ENCODE peak calls at places on chromosome 16, in nine cellular contexts. J is body of pancreas; S is thoracic aorta; O is cardiac muscle cell; Q is adrenal gland; Y is psoas muscle; D is CD4-positive, CD25-positive, alpha-beta regulatory T cell; I is heart left ventricle; X is right atrium auricular region. B is an unnamed sample. For H3K4me1 and H3K9me3, the result is how much of the 10 kb centered on the place peaks cover.

GRCh38 chr16:70430667-70431536 is 8.0 kb downstream of the ST3GAL2 start:
- DNase-seq in J (peak), S (no peak), O (no peak), Q (no peak), Y (no peak), D (peak), I (no peak), X (no peak), B (no peak)

GRCh38 chr16:80507538-80507937 is 33.3 kb upstream of the DYNLRB2 start:
- DNase-seq in J (peak), S (no peak), O (no peak), Q (peak), Y (peak), D (no peak), I (no peak), X (no peak), B (no peak)

GRCh38 chr16:51825740-51826139 is 674.7 kb upstream of the SALL1 start:
- DNase-seq in J (no peak), S (no peak), O (no peak), Q (no peak), Y (no peak), D (no peak), I (no peak), X (no peak), B (no peak)

GRCh38 chr16:4273858-4274291 is 1.1 kb upstream of the TFAP4 start:
- DNase-seq in J (peak), S (no peak), O (peak), Q (no peak), Y (peak), D (peak), I (peak), X (peak), B (no peak)

GRCh38 chr16:26665166-26665939 is 401.4 kb upstream of the C16orf82 start:
- DNase-seq in J (no peak), S (no peak), O (no peak), Q (no peak), Y (no peak), D (no peak), I (no peak), X (no peak), B (no peak)

GRCh38 chr16:67277294-67277998 is 1.9 kb upstream of the PLEKHG4 start:
- DNase-seq in J (peak), S (peak), O (peak), Q (peak), Y (peak), D (no peak), I (peak), X (peak), B (peak)

GRCh38 chr16:24075929-24076716 is 180.0 kb upstream of the CACNG3 start:
- DNase-seq in J (no peak), S (no peak), O (no peak), Q (no peak), Y (no peak), D (no peak), I (no peak), X (peak), B (no peak)

GRCh38 chr16:90046122-90046970 is 27.1 kb upstream of the DBNDD1 start:
- DNase-seq in J (no peak), S (no peak), O (no peak), Q (peak), Y (no peak), D (no peak), I (no peak), X (no peak), B (no peak)

GRCh38 chr16:14042706-14043105 is 28.4 kb upstream of the MRTFB start:
- DNase-seq in J (peak), S (no peak), O (peak), Q (no peak), Y (no peak), D (no peak), I (no peak), X (no peak), B (no peak)

GRCh38 chr16:12613131-12613991 is 190.3 kb downstream of the CPPED1 start:
- DNase-seq in J (no peak), S (no peak), O (no peak), Q (no peak), Y (no peak), D (no peak), I (no peak), X (no peak), B (no peak)

GRCh38 chr16:89115216-89115949 is 21.7 kb downstream of the ACSF3 start:
- DNase-seq in J (peak), S (no peak), O (peak), Q (peak), Y (peak), D (peak), I (peak), X (peak), B (peak)

GRCh38 chr16:21023509-21024202 is 123.1 kb downstream of the LYRM1 start:
- DNase-seq in J (no peak), S (no peak), O (peak), Q (no peak), Y (no peak), D (no peak), I (no peak), X (peak), B (no peak)

GRCh38 chr16:22373662-22374310 is 633 bp downstream of the CDR2 start:
- DNase-seq in J (peak), S (no peak), O (no peak), Q (peak), Y (peak), D (peak), I (peak), X (peak), B (no peak)

GRCh38 chr16:13439766-13440165 is 480.2 kb upstream of the ERCC4 start:
- DNase-seq in J (no peak), S (no peak), O (no peak), Q (no peak), Y (no peak), D (no peak), I (no peak), X (no peak), B (no peak)

GRCh38 chr16:4345439-4346204 is 5.5 kb downstream of the PAM16 start:
- DNase-seq in J (peak), S (no peak), O (no peak), Q (peak), Y (no peak), D (no peak), I (no peak), X (no peak), B (no peak)

GRCh38 chr16:81641403-81642106 is 137.5 kb upstream of the PLCG2 start:
- DNase-seq in J (peak), S (no peak), O (no peak), Q (peak), Y (no peak), D (no peak), I (peak), X (no peak), B (no peak)

GRCh38 chr16:3171181-3171854 is 16.7 kb upstream of the OR1F1 start:
- DNase-seq in J (no peak), S (no peak), O (no peak), Q (no peak), Y (no peak), D (peak), I (no peak), X (no peak), B (no peak)

GRCh38 chr16:68446941-68447675 is 1.2 kb downstream of the SMPD3 start:
- DNase-seq in J (no peak), S (no peak), O (no peak), Q (no peak), Y (no peak), D (no peak), I (no peak), X (no peak), B (no peak)
- H3K4me1 ChIP-seq in J (under half), S (under half), O (under half), Q (under half), Y (under half), D (under half), I (under half), X (under half), B (under half)

GRCh38 chr16:68577352-68577853 is 38.3 kb downstream of the ZFP90 start:
- DNase-seq in J (no peak), S (no peak), O (no peak), Q (no peak), Y (no peak), D (no peak), I (no peak), X (no peak), B (no peak)
- H3K9me3 ChIP-seq in J (under half), S (half or more), O (under half), Q (under half), Y (half or more), D (half or more), I (half or more), X (under half), B (under half)

GRCh38 chr16:1979271-1980025 is 1.8 kb downstream of the NOXO1 start:
- DNase-seq in J (peak), S (no peak), O (peak), Q (no peak), Y (no peak), D (no peak), I (no peak), X (no peak), B (peak)

GRCh38 chr16:1981972-1982574 is 804 bp upstream of the NOXO1 start:
- DNase-seq in J (peak), S (no peak), O (no peak), Q (no peak), Y (no peak), D (no peak), I (no peak), X (no peak), B (no peak)

GRCh38 chr16:1980026-1980769 is 1.1 kb downstream of the NOXO1 start:
- DNase-seq in J (no peak), S (no peak), O (no peak), Q (no peak), Y (no peak), D (no peak), I (peak), X (no peak), B (no peak)

GRCh38 chr16:1981398-1981836 is at the start of gene NOXO1:
- DNase-seq in J (no peak), S (no peak), O (no peak), Q (no peak), Y (no peak), D (no peak), I (no peak), X (no peak), B (no peak)

DNA sequence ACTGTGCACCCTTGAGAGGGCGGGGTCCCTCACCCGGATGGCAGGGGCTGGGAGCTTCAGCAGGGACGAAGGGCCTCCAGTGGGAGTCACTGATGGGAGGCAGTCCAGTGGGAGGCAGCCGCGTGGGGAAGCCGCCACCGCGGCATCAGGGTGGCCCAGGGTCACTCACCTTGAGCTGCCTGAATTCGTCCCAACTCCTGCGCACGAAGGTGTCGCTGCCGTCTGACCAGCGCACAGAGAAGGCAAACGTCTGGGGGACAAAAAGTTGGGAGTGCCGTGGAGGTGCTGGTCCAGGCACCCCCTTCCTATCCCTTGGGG is 540 bp downstream of the NOXO1 start:
- DNase-seq in J (no peak), S (no peak), O (no peak), Q (no peak), Y (no peak), D (no peak), I (no peak), X (no peak), B (no peak)
- H3K27ac ChIP-seq in J (peak), S (no peak), O (no peak), Q (no peak), Y (no peak), D (no peak), I (no peak), X (no peak), B (no peak)

DNA sequence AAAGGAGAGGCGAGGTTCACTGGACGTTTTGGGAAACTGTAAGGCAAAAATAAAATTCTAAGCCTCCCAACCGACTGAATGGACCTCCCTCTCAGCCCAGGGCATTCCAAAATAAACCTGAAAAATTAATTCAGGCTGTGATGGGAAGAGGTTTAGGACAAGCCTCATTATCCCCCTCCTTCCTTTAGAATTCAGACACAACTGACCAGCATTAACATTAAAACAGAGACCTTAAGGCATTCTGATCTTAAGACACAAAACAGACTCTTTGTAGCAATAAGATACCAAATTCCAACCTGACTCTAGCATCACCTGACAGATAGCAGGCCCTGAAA is 298 bp upstream of the LDHD start:
- DNase-seq in J (no peak), S (no peak), O (no peak), Q (no peak), Y (no peak), D (no peak), I (no peak), X (no peak), B (no peak)
- H3K4me1 ChIP-seq in J (under half), S (under half), O (under half), Q (under half), Y (under half), D (under half), I (under half), X (under half), B (under half)

GRCh38 chr16:54538241-54538640 is 251.7 kb upstream of the IRX3 start:
- DNase-seq in J (no peak), S (no peak), O (no peak), Q (no peak), Y (no peak), D (no peak), I (no peak), X (no peak), B (no peak)

DNA sequence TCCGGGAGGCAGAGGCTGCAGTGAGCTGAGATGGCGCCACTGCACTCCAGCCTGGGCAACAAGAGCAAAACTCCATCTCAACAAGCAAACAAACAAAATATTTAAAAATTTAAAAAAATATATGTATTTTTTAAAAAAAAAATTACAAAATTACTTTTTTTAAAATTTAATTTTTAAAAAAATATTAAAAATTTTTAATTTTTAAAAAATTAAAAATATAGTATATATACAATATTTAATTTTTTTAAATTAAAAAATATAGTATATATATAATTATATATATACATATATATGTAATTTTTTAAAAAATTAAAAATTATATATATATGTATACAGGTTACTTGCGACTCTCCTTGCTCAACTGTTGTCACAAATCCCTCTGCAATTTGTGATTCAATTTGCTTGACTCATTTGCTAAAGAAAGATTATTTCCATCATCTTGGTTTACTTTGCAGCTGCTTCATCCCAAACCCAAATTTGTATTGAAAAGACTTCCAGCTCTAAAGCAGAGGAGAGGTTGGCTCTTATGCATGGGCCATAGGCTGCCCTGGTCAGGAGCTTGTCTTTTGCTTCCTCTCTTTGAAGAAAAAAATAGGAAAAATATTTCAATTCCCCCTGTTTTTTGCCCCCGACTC is 247.4 kb upstream of the IRX3 start:
- DNase-seq in J (no peak), S (no peak), O (no peak), Q (no peak), Y (no peak), D (no peak), I (no peak), X (no peak), B (no peak)
- H3K9me3 ChIP-seq in J (under half), S (under half), O (under half), Q (under half), Y (under half), D (under half), I (under half), X (under half), B (under half)

DNA sequence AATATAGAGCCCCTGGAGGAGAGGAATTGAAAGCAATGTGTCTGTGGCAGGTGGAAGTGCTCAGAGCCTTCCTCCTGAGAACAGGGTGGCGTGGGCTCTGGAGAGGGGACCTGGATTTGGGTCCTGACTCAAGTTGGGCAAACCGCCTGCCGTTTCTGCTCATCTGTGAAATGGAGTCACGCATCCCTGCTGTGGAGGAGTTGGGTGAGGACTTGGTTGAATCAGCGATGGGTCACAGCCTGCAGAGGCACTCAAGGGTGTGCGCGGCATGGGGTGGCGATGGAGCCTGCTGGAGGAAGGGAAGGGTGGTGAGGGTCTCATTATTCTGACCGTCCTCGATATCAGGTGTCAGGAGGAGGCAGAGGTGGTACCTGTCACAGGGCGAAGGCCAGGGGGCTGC is 3.1 kb downstream of the ADAD2 start:
- DNase-seq in J (no peak), S (no peak), O (no peak), Q (no peak), Y (no peak), D (no peak), I (no peak), X (no peak), B (no peak)
- H3K27ac ChIP-seq in J (no peak), S (no peak), O (no peak), Q (no peak), Y (no peak), D (no peak), I (no peak), X (no peak), B (no peak)

DNA sequence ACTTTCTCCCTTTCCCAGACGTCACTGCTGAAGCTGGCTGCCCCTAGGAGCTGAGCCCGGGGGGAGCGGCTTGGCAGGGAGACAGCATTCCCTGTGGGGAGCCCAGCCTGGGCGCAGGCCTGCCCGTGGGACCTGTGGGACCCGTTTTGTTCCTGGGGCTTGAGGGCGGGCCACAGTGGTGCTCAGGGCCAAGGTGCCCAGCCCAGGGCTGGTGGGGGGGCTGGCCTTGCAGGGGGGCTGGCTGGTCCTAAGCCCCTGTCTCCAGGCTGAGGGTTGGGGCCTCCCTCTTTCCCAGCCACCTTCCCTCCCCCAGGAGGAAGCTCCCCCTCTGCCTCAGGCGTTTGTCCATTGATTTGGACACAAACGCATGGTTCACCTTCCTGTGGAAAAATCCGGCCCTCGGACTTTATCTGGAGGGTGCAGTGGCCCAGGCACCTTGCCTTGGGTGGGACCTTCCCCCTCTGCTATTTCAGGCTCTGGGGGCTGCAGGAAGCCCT is 4.4 kb downstream of the NHERF2 start:
- DNase-seq in J (no peak), S (no peak), O (no peak), Q (peak), Y (peak), D (no peak), I (peak), X (no peak), B (no peak)
- H3K4me1 ChIP-seq in J (under half), S (half or more), O (under half), Q (half or more), Y (under half), D (under half), I (half or more), X (half or more), B (under half)

DNA sequence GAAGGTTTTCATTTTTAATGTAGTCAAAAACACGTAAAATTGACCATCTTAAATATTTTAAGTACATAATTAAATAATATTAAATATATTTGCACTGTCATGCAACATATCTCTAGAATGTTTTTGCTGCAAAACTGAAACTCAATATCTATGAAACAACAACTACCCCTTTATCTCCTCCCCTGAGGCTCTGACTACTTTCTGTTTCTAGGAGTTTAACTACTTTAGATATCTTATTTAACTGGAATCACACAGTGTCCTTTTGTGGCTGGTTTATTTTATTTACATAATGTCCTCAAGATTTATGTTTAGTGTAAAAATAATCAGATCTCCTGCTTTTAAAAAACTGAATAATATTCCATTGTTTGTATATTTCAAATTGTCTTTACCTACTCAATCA is 2003.9 kb downstream of the TP53TG3F start:
- DNase-seq in J (no peak), S (no peak), O (no peak), Q (no peak), Y (no peak), D (no peak), I (no peak), X (no peak), B (no peak)
- H3K9me3 ChIP-seq in J (under half), S (under half), O (under half), Q (under half), Y (under half), D (under half), I (under half), X (under half), B (under half)

DNA sequence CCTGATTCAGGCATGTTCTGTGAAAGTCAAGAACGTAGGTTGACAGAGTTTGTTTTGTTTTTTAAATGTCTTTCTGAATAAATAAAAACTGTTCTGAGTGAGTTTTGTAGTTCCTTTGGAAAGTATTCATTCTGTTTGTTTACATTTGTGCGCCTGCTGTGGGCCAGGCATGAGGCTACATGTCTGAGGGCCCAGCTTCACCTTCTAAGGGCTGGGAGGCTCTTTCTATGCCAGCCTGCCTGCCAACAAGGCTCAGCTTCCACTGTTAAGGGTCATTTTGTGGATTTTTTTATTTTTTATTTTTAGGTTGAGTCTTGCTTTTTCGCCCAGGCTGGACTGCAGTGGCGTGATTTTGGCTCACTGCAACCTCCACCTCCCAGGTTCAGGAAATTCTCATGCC is 6.1 kb downstream of the WWOX start:
- DNase-seq in J (no peak), S (no peak), O (no peak), Q (no peak), Y (no peak), D (no peak), I (no peak), X (peak), B (no peak)
- H3K27ac ChIP-seq in J (no peak), S (peak), O (no peak), Q (no peak), Y (no peak), D (no peak), I (no peak), X (no peak), B (peak)

GRCh38 chr16:55666012-55666411 is 10.2 kb downstream of the SLC6A2 start:
- DNase-seq in J (no peak), S (no peak), O (no peak), Q (no peak), Y (no peak), D (no peak), I (no peak), X (no peak), B (no peak)
- H3K4me1 ChIP-seq in J (under half), S (under half), O (under half), Q (under half), Y (under half), D (under half), I (under half), X (under half), B (under half)